ENCODE peak calls at places on chromosome 12, in nine cellular contexts. V, L, C, M, H, Y, O, B and W are unnamed samples.

GRCh38 chr12:111664510-111664909 is 21.2 kb downstream of the BRAP start:
- DNase-seq in V (no peak), L (no peak), C (no peak), M (no peak), H (no peak), Y (no peak), O (no peak), B (no peak), W (no peak)

GRCh38 chr12:57093412-57094193 is 4.7 kb downstream of the NAB2 start:
- DNase-seq in V (peak; percentile 77), L (peak; percentile 62), C (peak; percentile 38), M (peak; percentile 33), H (no peak), Y (peak; percentile 75), O (peak; percentile 82), B (peak; percentile 88), W (peak; percentile 89)

GRCh38 chr12:104682790-104683279 is 226.1 kb downstream of the CHST11 start:
- DNase-seq in V (peak; percentile 61), L (peak; percentile 40), C (no peak), M (no peak), H (no peak), Y (no peak), O (no peak), B (peak; percentile 64), W (no peak)

GRCh38 chr12:15534322-15534721 is 212.0 kb downstream of the PTPRO start:
- DNase-seq in V (peak; percentile 78), L (peak; percentile 38), C (no peak), M (no peak), H (no peak), Y (no peak), O (no peak), B (no peak), W (no peak)

GRCh38 chr12:117032593-117033381 is 66.4 kb downstream of the TESC start:
- DNase-seq in V (no peak), L (no peak), C (no peak), M (no peak), H (no peak), Y (no peak), O (no peak), B (no peak), W (no peak)

GRCh38 chr12:24705741-24706358 is 243.1 kb downstream of the BCAT1 start:
- DNase-seq in V (peak; percentile 89), L (peak; percentile 29), C (no peak), M (no peak), H (no peak), Y (no peak), O (peak; percentile 9), B (peak; percentile 66), W (no peak)

GRCh38 chr12:120164293-120164692 is 30.2 kb downstream of the GCN1 start:
- DNase-seq in V (no peak), L (no peak), C (no peak), M (no peak), H (no peak), Y (no peak), O (no peak), B (no peak), W (no peak)

GRCh38 chr12:645563-646071 is 17.6 kb downstream of the NINJ2 start:
- DNase-seq in V (no peak), L (peak; percentile 27), C (peak; percentile 27), M (peak; percentile 46), H (no peak), Y (no peak), O (peak; percentile 72), B (no peak), W (no peak)

GRCh38 chr12:130249376-130249775 is 87.1 kb downstream of the FZD10 start:
- DNase-seq in V (no peak), L (no peak), C (no peak), M (no peak), H (no peak), Y (no peak), O (no peak), B (no peak), W (no peak)

GRCh38 chr12:46209165-46209564 is 59.7 kb downstream of the SLC38A1 start:
- DNase-seq in V (no peak), L (no peak), C (no peak), M (peak; percentile 80), H (no peak), Y (no peak), O (peak; percentile 61), B (no peak), W (no peak)

GRCh38 chr12:119301367-119301766 is 33.2 kb upstream of the CCDC60 start:
- DNase-seq in V (no peak), L (no peak), C (no peak), M (no peak), H (no peak), Y (no peak), O (no peak), B (no peak), W (no peak)

GRCh38 chr12:58774731-58775130 is 145.6 kb downstream of the LRIG3 start:
- DNase-seq in V (no peak), L (no peak), C (no peak), M (no peak), H (no peak), Y (no peak), O (no peak), B (no peak), W (no peak)

GRCh38 chr12:6960291-6961277 is 9.4 kb downstream of the PTPN6 start:
- DNase-seq in V (peak; percentile 86), L (no peak), C (peak; percentile 42), M (no peak), H (no peak), Y (no peak), O (peak; percentile 42), B (peak; percentile 62), W (no peak)

GRCh38 chr12:41514050-41514449 is 325.9 kb downstream of the PDZRN4 start:
- DNase-seq in V (no peak), L (no peak), C (no peak), M (no peak), H (no peak), Y (no peak), O (no peak), B (no peak), W (no peak)

GRCh38 chr12:43069768-43070221 is 480.2 kb upstream of the PRICKLE1 start:
- DNase-seq in V (no peak), L (peak; percentile 2), C (no peak), M (no peak), H (no peak), Y (no peak), O (peak; percentile 59), B (no peak), W (no peak)

GRCh38 chr12:130775953-130776856 is 60.1 kb upstream of the RIMBP2 start:
- DNase-seq in V (no peak), L (peak; percentile 36), C (peak; percentile 49), M (peak; percentile 88), H (peak; percentile 26), Y (no peak), O (peak; percentile 81), B (no peak), W (no peak)

GRCh38 chr12:107447336-107447735 is 238.3 kb upstream of the PWP1 start:
- DNase-seq in V (no peak), L (no peak), C (no peak), M (no peak), H (no peak), Y (no peak), O (no peak), B (no peak), W (no peak)

DNA sequence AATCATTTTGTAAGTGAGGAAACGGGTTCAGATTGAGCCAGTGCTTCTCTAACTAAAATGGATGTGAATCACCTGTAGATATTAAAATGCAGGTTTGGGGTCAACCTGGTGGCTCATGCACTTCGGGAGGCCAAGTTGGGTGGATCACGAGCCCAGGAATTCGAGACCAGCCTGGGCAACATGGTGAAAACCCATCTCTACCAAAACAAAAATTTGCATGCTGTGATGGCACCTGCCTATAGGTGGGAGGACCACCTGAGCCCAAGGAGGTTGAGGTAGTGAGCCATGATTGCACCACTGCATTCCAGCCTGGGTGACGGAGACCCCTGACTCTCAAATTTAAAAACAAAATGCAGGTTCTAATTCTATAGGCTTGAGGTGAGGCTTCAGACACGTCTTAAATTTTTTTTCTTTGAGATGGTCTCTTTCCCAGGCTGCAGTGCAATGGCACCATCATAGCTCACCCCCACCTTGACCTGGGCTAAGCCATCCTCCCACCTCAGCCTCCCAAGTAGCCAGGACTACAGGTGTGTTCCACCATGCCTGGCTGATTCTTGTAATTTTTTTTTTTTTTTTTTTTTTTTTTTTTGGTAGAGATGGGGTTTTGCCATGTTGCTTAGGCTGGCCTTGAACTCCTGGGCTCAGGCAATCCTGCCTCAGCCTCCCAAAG is 9.0 kb downstream of the TUBA1C start:
- DNase-seq in V (no peak), L (no peak), C (no peak), M (no peak), H (no peak), Y (no peak), O (no peak), B (no peak), W (no peak)
- TF ChIP-seq CTCF in V (no peak), L (no peak), C (no peak), M (no peak), H (no peak), Y (no peak), O (no peak), B (no peak), W (no peak)

GRCh38 chr12:97989366-97989940 is 525.9 kb upstream of the TMPO start:
- DNase-seq in V (no peak), L (no peak), C (no peak), M (no peak), H (no peak), Y (no peak), O (no peak), B (no peak), W (no peak)
- TF ChIP-seq CTCF in V (no peak), L (no peak), C (no peak), M (no peak), H (no peak), Y (no peak), O (no peak), B (no peak), W (no peak)

GRCh38 chr12:132557291-132557968 is 53.0 kb downstream of the LRCOL1 start:
- DNase-seq in V (no peak), L (no peak), C (no peak), M (no peak), H (no peak), Y (no peak), O (no peak), B (no peak), W (no peak)

GRCh38 chr12:132556216-132556615 is 54.2 kb downstream of the LRCOL1 start:
- DNase-seq in V (no peak), L (no peak), C (no peak), M (no peak), H (no peak), Y (no peak), O (no peak), B (no peak), W (no peak)

GRCh38 chr12:132556801-132557200 is 53.6 kb downstream of the LRCOL1 start:
- DNase-seq in V (no peak), L (no peak), C (no peak), M (no peak), H (no peak), Y (no peak), O (no peak), B (no peak), W (no peak)

GRCh38 chr12:132555686-132556085 is 54.7 kb downstream of the LRCOL1 start:
- DNase-seq in V (no peak), L (no peak), C (no peak), M (no peak), H (no peak), Y (no peak), O (no peak), B (no peak), W (no peak)

GRCh38 chr12:132554857-132555630 is 55.3 kb downstream of the LRCOL1 start:
- DNase-seq in V (no peak), L (peak; percentile 21), C (no peak), M (no peak), H (no peak), Y (peak; percentile 45), O (no peak), B (no peak), W (no peak)
- TF ChIP-seq CTCF in V (peak; percentile 9), L (no peak), C (peak; percentile 36), M (peak; percentile 55), H (no peak), Y (peak; percentile 69), O (peak; percentile 29), B (peak; percentile 23), W (peak; percentile 60)

GRCh38 chr12:112836736-112837628 is 45.4 kb downstream of the RPH3A start:
- DNase-seq in V (no peak), L (no peak), C (no peak), M (peak; percentile 17), H (no peak), Y (no peak), O (peak; percentile 29), B (no peak), W (no peak)
- TF ChIP-seq CTCF in V (no peak), L (no peak), C (no peak), M (no peak), H (no peak), Y (no peak), O (no peak), B (no peak), W (no peak)